ENCODE peak calls at places on chromosome 9, in seven cellular contexts. S is stromal cell of bone marrow, C is lower lobe of right lung, H is NCI-H1694, N is NCI-H748 treated with DMSO at 0.1 percent for 48 hours, A is adipocyte, P is kidney epithelial cell. F is an unnamed sample.

GRCh38 chr9:131420913-131421312 is 27.0 kb downstream of the PRRC2B start:
- DNase-seq in S (peak; percentile 17), C (no peak), H (no peak), N (no peak), A (peak; percentile 82), P (no peak), F (no peak)

GRCh38 chr9:87701491-87701890 is 24.4 kb upstream of the CTSL start:
- DNase-seq in S (no peak), C (no peak), H (no peak), N (no peak), A (no peak), P (no peak), F (no peak)

GRCh38 chr9:130741831-130742449 is 48.4 kb downstream of the EXOSC2 start:
- DNase-seq in S (peak; percentile 38), C (no peak), H (no peak), N (no peak), A (no peak), P (peak; percentile 28), F (no peak)

GRCh38 chr9:98521141-98521540 is 187.6 kb downstream of the GABBR2 start:
- DNase-seq in S (peak; percentile 27), C (no peak), H (no peak), N (no peak), A (no peak), P (peak; percentile 19), F (no peak)

GRCh38 chr9:89482950-89483349 is 15.0 kb downstream of the SEMA4D start:
- DNase-seq in S (no peak), C (no peak), H (no peak), N (no peak), A (no peak), P (no peak), F (no peak)

GRCh38 chr9:112881366-112881765 is 9.3 kb downstream of the SLC46A2 start:
- DNase-seq in S (no peak), C (no peak), H (no peak), N (no peak), A (peak; percentile 29), P (no peak), F (no peak)

GRCh38 chr9:99731950-99732349 is 89.7 kb upstream of the NR4A3 start:
- DNase-seq in S (no peak), C (no peak), H (no peak), N (no peak), A (no peak), P (no peak), F (no peak)

GRCh38 chr9:121958530-121958929 is 134.6 kb downstream of the TTLL11 start:
- DNase-seq in S (no peak), C (no peak), H (no peak), N (no peak), A (no peak), P (no peak), F (no peak)

GRCh38 chr9:124602632-124603031 is 95.4 kb upstream of the NR5A1 start:
- DNase-seq in S (no peak), C (no peak), H (no peak), N (no peak), A (no peak), P (no peak), F (no peak)

GRCh38 chr9:122213589-122214413 is 15.0 kb downstream of the LHX6 start:
- DNase-seq in S (no peak), C (no peak), H (no peak), N (peak; percentile 86), A (no peak), P (no peak), F (peak; percentile 92)

GRCh38 chr9:136095028-136095494 is at the start of gene NACC2:
- DNase-seq in S (peak; percentile 47), C (peak; percentile 81), H (no peak), N (peak; percentile 22), A (peak; percentile 82), P (no peak), F (no peak)

GRCh38 chr9:89536618-89537017 is 38.7 kb upstream of the SEMA4D start:
- DNase-seq in S (no peak), C (no peak), H (no peak), N (no peak), A (no peak), P (no peak), F (no peak)

GRCh38 chr9:37309136-37309535 is 113.4 kb upstream of the GRHPR start:
- DNase-seq in S (no peak), C (no peak), H (no peak), N (no peak), A (no peak), P (no peak), F (no peak)

GRCh38 chr9:136665704-136666363 is 3.1 kb downstream of the EGFL7 start:
- DNase-seq in S (no peak), C (no peak), H (no peak), N (no peak), A (peak; percentile 62), P (no peak), F (no peak)

GRCh38 chr9:37926737-37927590 is 23.0 kb upstream of the SLC25A51 start:
- DNase-seq in S (no peak), C (peak; percentile 18), H (no peak), N (no peak), A (no peak), P (no peak), F (no peak)

GRCh38 chr9:12972608-12973589 is 198.1 kb downstream of the LURAP1L start:
- DNase-seq in S (peak; percentile 23), C (no peak), H (no peak), N (peak; percentile 60), A (no peak), P (no peak), F (no peak)

GRCh38 chr9:104981543-104982129 is 53.7 kb upstream of the ABCA1 start:
- DNase-seq in S (no peak), C (no peak), H (no peak), N (no peak), A (no peak), P (no peak), F (no peak)